ENCODE peak calls at places on chromosomes 13 and 19, in ten cellular contexts. W is GM12878, V is stomach, Z is K562, R is suprapubic skin, F is upper lobe of left lung, U is transverse colon, Q is tibial nerve, P is SK-N-SH, B is H1. K is an unnamed sample. For H3K36me3 and H3K4me1, the result is how much of the 10 kb centered on the place peaks cover.

GRCh38 chr13:107883561-107884175 is 331.7 kb downstream of the LIG4 start:
- DNase-seq in Q (no peak), F (no peak), U (no peak), P (no peak), V (no peak), Z (peak), B (no peak), R (no peak), W (no peak), K (no peak)

GRCh38 chr13:20658451-20658850 is 45.0 kb upstream of the IL17D start:
- DNase-seq in P (no peak), R (no peak), V (no peak), W (no peak), B (no peak), Z (no peak), Q (no peak), U (no peak), F (no peak), K (no peak)

GRCh38 chr13:92317066-92317465 is 909.5 kb upstream of the GPC6 start:
- DNase-seq in W (no peak), B (no peak), P (no peak), Q (no peak), F (no peak), V (no peak), Z (no peak), R (no peak), U (no peak), K (no peak)

GRCh38 chr13:23321534-23322241 is 111.8 kb downstream of the SACS start:
- DNase-seq in Q (peak), B (no peak), V (no peak), W (peak), R (no peak), Z (no peak), U (peak), P (no peak), F (no peak), K (peak)

GRCh38 chr19:31675187-31675913 is 326.1 kb upstream of the TSHZ3 start:
- DNase-seq in P (no peak), Z (no peak), W (no peak), B (no peak), U (no peak), R (no peak), V (no peak), Q (no peak), F (no peak), K (no peak)

GRCh38 chr13:94020833-94021232 is 458.6 kb downstream of the DCT start:
- DNase-seq in R (no peak), V (no peak), Z (no peak), F (no peak), Q (no peak), P (no peak), W (no peak), B (no peak), U (no peak), K (no peak)

GRCh38 chr19:54230031-54230430 is 7.2 kb upstream of the LILRB3 start:
- DNase-seq in P (no peak), B (no peak), V (no peak), Z (no peak), Q (no peak), F (no peak), R (peak), W (no peak), U (no peak), K (no peak)

GRCh38 chr13:34338102-34338501 is 520.2 kb downstream of the RFC3 start:
- DNase-seq in B (no peak), Q (no peak), R (no peak), V (no peak), U (no peak), P (no peak), Z (no peak), W (no peak), F (no peak), K (no peak)

GRCh38 chr13:50081106-50081898 is 66.1 kb downstream of the KCNRG start:
- DNase-seq in F (peak), B (no peak), P (peak), Z (peak), Q (peak), W (no peak), V (peak), R (no peak), U (peak), K (peak)

GRCh38 chr13:114019367-114019766 is 45.5 kb upstream of the C13orf46 start:
- DNase-seq in U (no peak), P (peak), B (no peak), Q (no peak), F (no peak), W (no peak), R (no peak), V (no peak), Z (peak), K (no peak)

GRCh38 chr19:40503300-40503699 is 36.5 kb downstream of the SPTBN4 start:
- DNase-seq in R (no peak), P (peak), Z (peak), V (no peak), F (no peak), U (no peak), W (no peak), B (no peak), Q (no peak), K (no peak)

GRCh38 chr19:279656-280055 is 11.5 kb downstream of the PLPP2 start:
- DNase-seq in W (no peak), Z (no peak), P (no peak), B (no peak), Q (no peak), V (no peak), U (no peak), R (no peak), F (no peak), K (no peak)

GRCh38 chr19:275958-276646 is 15.1 kb downstream of the PLPP2 start:
- DNase-seq in Z (no peak), R (no peak), Q (no peak), P (peak), V (no peak), W (no peak), B (no peak), F (no peak), U (no peak), K (no peak)

GRCh38 chr19:277131-277530 is 14.1 kb downstream of the PLPP2 start:
- DNase-seq in Q (no peak), F (no peak), Z (no peak), V (no peak), B (no peak), P (peak), W (no peak), U (no peak), R (no peak), K (no peak)

GRCh38 chr19:279231-279630 is 12.0 kb downstream of the PLPP2 start:
- DNase-seq in U (no peak), V (no peak), P (no peak), R (no peak), F (no peak), Z (no peak), B (no peak), Q (no peak), W (no peak), K (no peak)

DNA sequence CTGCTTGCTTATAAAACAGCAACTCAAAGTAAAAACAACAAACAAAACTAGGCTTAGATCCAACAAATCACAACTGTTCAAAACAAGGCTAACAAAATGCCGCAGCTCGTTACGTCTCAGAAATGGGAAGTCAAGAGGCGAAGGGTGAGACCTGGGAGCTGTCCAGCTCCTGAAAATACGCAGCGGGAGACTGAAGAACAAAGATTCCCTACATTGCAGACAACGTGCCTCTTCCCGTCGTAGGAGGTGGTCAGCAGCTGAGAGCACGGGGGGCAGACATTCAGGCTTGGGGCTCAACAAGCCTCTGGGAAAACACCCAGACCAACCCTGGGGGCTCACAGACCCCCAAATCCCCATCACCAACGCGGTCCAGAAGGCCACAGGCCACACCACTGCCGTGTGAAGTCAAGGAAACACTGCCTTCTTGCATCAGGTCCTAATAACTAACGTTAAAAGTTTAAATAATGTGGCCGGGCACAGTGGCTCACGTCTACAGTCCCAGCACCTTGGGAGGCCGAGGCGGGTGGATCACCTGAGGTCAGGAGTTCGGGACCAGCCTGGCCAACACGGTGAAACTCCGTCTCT is 13.5 kb downstream of the PLPP2 start:
- DNase-seq in V (no peak), B (no peak), F (no peak), Z (no peak), W (no peak), P (peak), R (no peak), U (no peak), Q (no peak), K (no peak)
- TF ChIP-seq EP300 in V (no peak), B (no peak), F (no peak), Z (no peak), W (no peak), P (no peak), R (no peak), U (no peak), Q (no peak), K (no peak)

DNA sequence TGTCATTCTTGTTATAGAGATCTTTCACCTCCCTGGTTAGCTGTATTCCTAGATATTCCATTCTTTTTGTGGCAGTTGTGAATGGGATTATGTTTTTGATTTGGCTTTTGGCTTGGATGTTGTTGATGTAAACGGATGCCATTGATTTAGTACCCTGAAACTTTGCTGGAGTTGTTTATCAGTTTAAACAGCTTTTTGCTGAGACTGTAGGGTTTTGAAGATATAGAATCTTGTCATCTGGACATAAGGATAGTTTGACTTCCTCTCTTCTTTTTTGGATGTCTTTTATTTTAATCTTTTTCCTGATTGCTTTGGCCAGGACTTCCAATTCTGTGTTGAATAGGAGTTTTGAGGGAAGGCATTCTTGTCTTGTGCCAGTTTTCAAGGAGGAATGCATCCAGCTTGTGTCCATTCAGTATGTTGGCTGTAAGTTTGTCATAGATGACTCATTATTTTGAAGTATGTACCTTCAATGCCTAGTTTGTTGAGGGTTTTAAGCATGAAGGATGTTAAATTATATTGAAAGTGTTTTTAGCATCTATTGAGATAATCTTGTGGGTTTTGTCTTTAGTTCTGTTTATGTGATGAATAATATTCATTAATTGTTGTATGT is 16.8 kb downstream of the ZNF431 start:
- DNase-seq in W (no peak), R (no peak), Q (no peak), P (no peak), V (no peak), F (no peak), U (no peak), B (no peak), Z (no peak), K (no peak)
- H3K36me3 ChIP-seq in W (under half), R (under half), Q (half or more), P (under half), V (under half), F (under half), U (under half), B (under half), Z (half or more), K (under half)

GRCh38 chr13:30718661-30719520 is 16.5 kb upstream of the ALOX5AP start:
- DNase-seq in F (peak), R (no peak), Z (no peak), W (no peak), U (no peak), V (no peak), Q (no peak), B (no peak), P (no peak), K (no peak)
- H3K4me1 ChIP-seq in F (under half), R (under half), Z (under half), W (under half), U (under half), V (under half), Q (under half), B (under half), P (under half), K (under half)

DNA sequence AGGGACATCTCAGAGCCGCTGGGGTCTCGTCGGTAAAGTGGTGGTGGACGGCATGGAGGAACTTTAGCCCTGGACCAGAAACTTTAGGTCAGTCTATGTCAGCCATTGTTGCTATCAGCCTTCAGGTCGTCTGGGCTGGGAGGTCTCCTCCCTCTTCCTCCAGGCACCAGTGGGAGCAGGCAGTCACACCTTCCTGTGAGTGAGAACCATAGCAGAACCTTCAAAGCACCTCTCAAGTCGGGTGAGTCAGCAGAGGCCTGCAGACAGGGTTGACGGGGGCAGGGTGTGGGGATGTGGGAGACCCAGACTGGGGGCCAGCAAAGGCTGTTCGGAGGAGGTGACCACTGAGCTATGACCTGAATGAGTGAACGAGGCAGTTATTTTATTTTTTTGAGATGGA is 15.4 kb upstream of the SBNO2 start:
- DNase-seq in B (no peak), Q (no peak), W (no peak), V (no peak), P (no peak), R (no peak), F (peak), U (no peak), Z (peak), K (no peak)
- TF ChIP-seq EP300 in B (no peak), Q (no peak), W (no peak), V (no peak), P (no peak), R (no peak), F (no peak), U (no peak), Z (no peak), K (no peak)

GRCh38 chr19:46608178-46608577 is 7.0 kb downstream of the CALM3 start:
- DNase-seq in R (no peak), F (no peak), Z (no peak), V (no peak), B (no peak), Q (no peak), P (no peak), U (peak), W (no peak), K (no peak)

GRCh38 chr19:46606681-46607440 is 5.7 kb downstream of the CALM3 start:
- DNase-seq in Z (no peak), V (no peak), B (no peak), F (no peak), U (peak), Q (no peak), P (peak), W (no peak), R (peak), K (peak)

GRCh38 chr19:46606019-46606418 is 4.9 kb downstream of the CALM3 start:
- DNase-seq in W (no peak), V (no peak), Z (no peak), B (no peak), R (peak), Q (no peak), U (peak), F (no peak), P (no peak), K (no peak)

GRCh38 chr19:46608581-46609345 is 7.6 kb downstream of the CALM3 start:
- DNase-seq in F (no peak), U (peak), W (no peak), P (peak), Q (no peak), V (no peak), B (no peak), R (peak), Z (no peak), K (peak)

DNA sequence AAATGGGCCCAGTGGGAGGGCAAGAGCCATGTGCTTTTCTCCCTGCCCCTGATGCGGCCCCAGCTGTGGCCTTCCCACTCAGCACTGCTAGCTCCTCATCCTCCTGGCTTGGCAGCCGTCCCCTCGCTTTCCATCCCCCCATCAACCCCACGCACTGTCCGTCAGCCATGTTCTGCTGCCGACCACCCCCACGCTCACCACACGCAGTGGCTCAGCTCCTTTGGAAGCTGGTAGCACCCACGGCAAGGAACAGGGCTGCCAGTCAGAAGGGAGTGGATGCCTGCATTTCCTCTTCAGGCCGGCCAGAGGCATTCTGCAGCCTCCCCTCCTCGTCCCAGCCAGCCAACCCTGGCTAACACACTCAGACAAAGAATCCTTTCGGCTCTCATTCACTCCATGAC is 6.3 kb downstream of the CALM3 start:
- DNase-seq in F (no peak), R (peak), P (peak), B (no peak), U (peak), Z (no peak), Q (no peak), V (no peak), W (no peak), K (no peak)
- H3K36me3 ChIP-seq in F (half or more), R (half or more), P (under half), B (under half), U (under half), Z (half or more), Q (half or more), V (half or more), W (under half), K (under half)

DNA sequence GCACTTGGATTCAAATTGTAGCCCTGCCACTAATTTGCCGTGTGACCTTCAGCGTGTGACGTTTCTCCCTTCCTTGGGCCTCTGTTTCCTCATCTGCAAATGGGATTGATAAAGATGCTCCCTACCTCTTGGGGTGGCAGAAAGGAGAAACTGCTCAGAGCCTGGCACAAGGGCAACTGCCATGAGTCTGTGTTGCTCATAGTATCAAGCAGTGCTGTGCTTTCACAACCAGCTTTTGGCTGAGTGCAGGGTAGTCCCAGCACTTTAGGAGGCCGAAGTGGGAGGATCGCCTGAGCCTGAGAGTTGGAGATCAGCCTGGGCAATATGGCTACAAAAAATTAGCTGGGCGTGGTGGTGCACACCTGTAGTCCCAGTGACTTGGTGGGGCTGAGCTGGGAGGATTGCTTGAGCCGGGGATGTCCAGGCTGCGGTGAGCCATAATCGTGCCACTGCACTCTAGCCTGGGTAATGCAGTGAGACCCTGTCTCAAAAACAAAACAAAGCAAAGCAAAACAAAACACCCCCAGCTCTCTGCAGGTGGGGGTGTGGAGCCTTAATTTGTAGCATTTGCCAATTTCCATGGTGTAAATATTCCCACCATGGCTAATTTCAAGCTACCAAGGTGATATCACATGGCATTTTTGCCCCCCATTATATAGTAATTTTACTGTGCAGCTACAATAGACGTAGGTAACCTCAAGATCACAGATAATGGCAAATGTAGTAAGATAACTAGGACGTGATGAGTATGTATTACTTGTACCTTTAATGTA is 1.6 kb upstream of the MARK4 start:
- DNase-seq in V (no peak), Q (no peak), F (no peak), P (no peak), U (no peak), B (no peak), R (no peak), Z (no peak), W (no peak), K (no peak)
- H3K4me1 ChIP-seq in V (under half), Q (under half), F (half or more), P (under half), U (under half), B (under half), R (half or more), Z (under half), W (under half), K (under half)

GRCh38 chr13:46637213-46637612 is 84.2 kb downstream of the LRCH1 start:
- DNase-seq in U (no peak), Z (no peak), P (no peak), F (no peak), V (no peak), W (no peak), B (no peak), Q (no peak), R (no peak), K (no peak)

GRCh38 chr13:46638262-46638661 is 85.3 kb downstream of the LRCH1 start:
- DNase-seq in R (no peak), W (no peak), B (no peak), Q (no peak), F (no peak), Z (no peak), U (no peak), V (no peak), P (peak), K (no peak)

GRCh38 chr13:46641274-46642081 is 88.5 kb downstream of the LRCH1 start:
- DNase-seq in Q (no peak), B (no peak), W (no peak), R (no peak), Z (no peak), V (peak), U (no peak), P (no peak), F (no peak), K (no peak)

GRCh38 chr13:46640843-46641242 is 87.9 kb downstream of the LRCH1 start:
- DNase-seq in Q (no peak), W (no peak), R (no peak), P (no peak), F (peak), V (no peak), Z (no peak), B (no peak), U (no peak), K (no peak)

DNA sequence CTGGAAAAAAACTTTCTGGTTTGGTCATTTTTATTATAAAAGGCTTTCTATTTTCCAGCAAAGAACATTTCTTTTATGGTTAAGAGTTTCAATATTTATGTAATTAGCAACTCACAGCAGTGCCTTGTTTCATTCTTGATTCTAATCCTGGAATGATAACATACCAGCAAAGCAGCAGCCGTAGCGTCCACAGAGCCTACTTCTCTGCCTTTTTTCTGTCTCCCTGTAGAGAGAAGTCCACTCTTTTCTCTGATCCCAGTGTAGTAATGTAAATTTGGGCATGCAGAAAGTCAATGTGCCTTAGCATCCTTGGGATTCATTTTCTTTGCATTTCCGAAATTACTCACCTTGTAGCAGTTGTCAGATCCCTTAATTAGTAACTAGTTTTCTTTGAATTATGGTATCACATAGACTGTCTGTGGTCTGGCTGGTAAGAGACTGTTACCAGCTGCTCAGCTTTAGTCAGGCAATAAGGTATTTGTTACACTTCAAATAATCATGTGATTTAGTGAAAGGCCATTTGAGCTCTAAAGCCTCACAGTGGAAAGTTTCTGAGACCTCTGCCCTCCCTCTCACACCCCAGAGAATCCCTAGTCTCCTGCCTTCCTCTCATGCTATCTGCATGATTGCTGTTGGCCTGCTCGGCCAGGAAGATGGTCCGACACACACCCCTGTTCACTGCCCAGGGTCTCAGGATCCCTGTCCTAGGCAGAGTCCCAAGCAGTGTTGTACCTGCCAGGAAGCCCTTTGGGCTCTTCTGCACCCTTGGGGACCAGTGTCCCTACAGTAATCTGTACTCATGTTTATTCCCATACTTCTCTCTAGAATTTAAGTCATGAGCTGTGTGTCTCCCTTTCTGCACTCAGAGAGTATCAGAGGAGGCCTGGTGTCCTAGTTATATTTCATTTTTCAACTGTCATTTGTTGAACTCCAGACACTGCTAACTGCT is 86.3 kb downstream of the LRCH1 start:
- DNase-seq in Z (no peak), P (no peak), Q (no peak), F (no peak), W (peak), V (no peak), R (no peak), B (no peak), U (no peak), K (no peak)
- TF ChIP-seq EP300 in Z (no peak), P (no peak), Q (no peak), F (no peak), W (peak), V (no peak), R (no peak), B (no peak), U (no peak), K (no peak)

K was measured in ovary.